ENCODE peak calls at places on chromosomes 4 and X, in seven cellular contexts. L is HepG2, H is H1, N is uterus, J is thoracic aorta, O is colonic mucosa, W is Karpas-422. E is an unnamed sample.

GRCh38 chrX:153636716-153637115 is 10.3 kb upstream of the DUSP9 start:
- DNase-seq in W (no peak), O (no peak), L (no peak), J (no peak), H (no peak), N (no peak), E (no peak)

GRCh38 chr4:130563185-130563890 is 1467.4 kb downstream of the C4orf33 start:
- DNase-seq in L (peak; percentile 8), N (peak; percentile 21), O (peak; percentile 16), W (no peak), J (no peak), H (peak; percentile 57), E (peak; percentile 24)

GRCh38 chr4:14415146-14415545 is 587.1 kb upstream of the CPEB2 start:
- DNase-seq in J (no peak), O (no peak), L (no peak), N (no peak), W (no peak), H (no peak), E (no peak)

GRCh38 chrX:101452051-101452450 is 33.2 kb upstream of the ARMCX4 start:
- DNase-seq in J (no peak), W (no peak), N (no peak), O (no peak), H (no peak), L (no peak), E (peak; percentile 2)

GRCh38 chr4:25769251-25769650 is 93.5 kb downstream of the SEL1L3 start:
- DNase-seq in H (no peak), O (no peak), L (no peak), J (no peak), N (no peak), W (peak; percentile 84), E (no peak)

GRCh38 chrX:35890699-35891098 is 28.8 kb upstream of the CFAP47 start:
- DNase-seq in J (no peak), W (peak; percentile 90), H (peak; percentile 10), L (peak; percentile 46), O (peak; percentile 48), N (no peak), E (peak; percentile 73)

GRCh38 chr4:25687763-25688162 is 32.1 kb downstream of the SLC34A2 start:
- DNase-seq in N (no peak), O (no peak), J (no peak), W (no peak), L (no peak), H (no peak), E (no peak)

GRCh38 chr4:112514449-112515277 is 1.3 kb downstream of the NEUROG2 start:
- DNase-seq in J (no peak), N (no peak), W (peak; percentile 77), L (no peak), O (no peak), H (no peak), E (no peak)

GRCh38 chr4:110518889-110519490 is 43.0 kb downstream of the ENPEP start:
- DNase-seq in O (peak; percentile 48), L (peak; percentile 12), H (no peak), J (no peak), N (no peak), W (peak; percentile 60), E (peak; percentile 46)

GRCh38 chr4:129515356-129515755 is 419.4 kb downstream of the C4orf33 start:
- DNase-seq in N (no peak), L (no peak), H (no peak), W (no peak), J (no peak), O (no peak), E (no peak)

GRCh38 chrX:17559728-17560379 is 177.4 kb upstream of the SCML1 start:
- DNase-seq in H (no peak), L (no peak), J (no peak), N (no peak), W (peak; percentile 44), O (no peak), E (no peak)

GRCh38 chr4:16192631-16193483 is 33.4 kb downstream of the TAPT1 start:
- DNase-seq in O (no peak), H (no peak), W (no peak), J (no peak), N (no peak), L (no peak), E (no peak)

GRCh38 chrX:13937370-13938052 is 92.2 kb downstream of the GEMIN8 start:
- DNase-seq in J (no peak), W (no peak), N (no peak), H (no peak), L (no peak), O (no peak), E (no peak)
- H3K4me1 ChIP-seq in J (no peaks in the 10 kb centered on the region), W (no peaks in the 10 kb centered on the region), N (no peaks in the 10 kb centered on the region), H (peaks cover 22% of the 10 kb centered on the region), L (no peaks in the 10 kb centered on the region), O (no peaks in the 10 kb centered on the region), E (no peaks in the 10 kb centered on the region)

GRCh38 chrX:119757979-119758681 is at the start of gene SOWAHD:
- DNase-seq in O (peak; percentile 78), J (no peak), L (peak; percentile 50), W (no peak), H (no peak), N (peak; percentile 18), E (peak; percentile 90)

GRCh38 chrX:119757646-119757978 is 776 bp upstream of the SOWAHD start:
- DNase-seq in J (no peak), L (no peak), H (no peak), O (no peak), N (no peak), W (no peak), E (no peak)

GRCh38 chrX:119755981-119756533 is 2.3 kb upstream of the SOWAHD start:
- DNase-seq in O (no peak), N (no peak), J (no peak), H (no peak), L (peak; percentile 14), W (no peak), E (peak; percentile 47)

GRCh38 chrX:119758682-119759332 is 419 bp downstream of the SOWAHD start:
- DNase-seq in N (no peak), J (no peak), W (no peak), H (no peak), O (no peak), L (no peak), E (peak; percentile 49)

DNA sequence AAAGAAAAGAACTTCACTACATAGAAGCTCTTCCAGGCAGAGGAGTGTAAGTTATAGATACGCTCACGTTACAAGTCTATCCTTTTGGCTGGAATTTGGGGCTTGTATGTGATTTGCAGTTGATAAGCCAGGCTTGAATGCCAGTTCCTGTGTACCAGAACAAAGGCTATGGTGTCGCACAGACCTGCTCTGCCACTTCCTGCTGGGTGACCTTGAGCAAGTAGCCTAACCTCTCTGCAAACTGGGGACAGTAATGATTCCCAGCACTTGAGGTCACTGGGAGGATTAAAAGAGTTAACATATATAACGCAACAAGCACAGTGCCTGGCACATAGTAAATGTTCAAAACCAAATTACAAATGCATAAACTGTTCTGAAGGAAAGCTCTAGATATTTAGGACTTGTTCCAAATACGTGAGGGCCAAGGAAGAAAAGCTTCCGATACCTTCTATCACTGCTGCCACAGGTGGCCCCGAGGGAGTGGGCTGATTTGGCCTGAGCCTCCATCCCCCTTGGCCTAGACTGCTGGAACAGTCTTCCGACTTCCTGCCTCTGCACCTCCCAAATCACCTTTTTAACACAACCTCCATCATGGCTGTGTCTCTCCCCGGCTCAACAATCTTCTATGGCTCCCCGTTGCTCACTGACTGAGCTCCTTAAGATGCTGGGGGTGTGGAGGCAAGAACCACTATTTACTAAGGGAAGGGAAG is 1.3 kb upstream of the SOWAHD start:
- DNase-seq in J (no peak), L (peak; percentile 23), N (no peak), O (no peak), W (no peak), H (no peak), E (peak; percentile 47)
- H3K4me3 ChIP-seq in J (no peak overlapping the region), L (peak overlapping the region; percentile 47), N (no peak overlapping the region), O (peak overlapping the region; percentile 52), W (no peak overlapping the region), H (peak overlapping the region; percentile 17), E (no peak overlapping the region)

GRCh38 chrX:30889147-30890125 is at the start of gene TAB3:
- DNase-seq in L (peak; percentile 94), J (peak; percentile 82), O (peak; percentile 94), H (peak; percentile 90), N (peak; percentile 94), W (peak; percentile 97), E (peak; percentile 95)
- H3K4me1 ChIP-seq in L (peaks cover 34% of the 10 kb centered on the region), J (peaks cover 6% of the 10 kb centered on the region), O (no peaks in the 10 kb centered on the region), H (no peaks in the 10 kb centered on the region), N (no peaks in the 10 kb centered on the region), W (peaks cover 6% of the 10 kb centered on the region), E (no peaks in the 10 kb centered on the region)

DNA sequence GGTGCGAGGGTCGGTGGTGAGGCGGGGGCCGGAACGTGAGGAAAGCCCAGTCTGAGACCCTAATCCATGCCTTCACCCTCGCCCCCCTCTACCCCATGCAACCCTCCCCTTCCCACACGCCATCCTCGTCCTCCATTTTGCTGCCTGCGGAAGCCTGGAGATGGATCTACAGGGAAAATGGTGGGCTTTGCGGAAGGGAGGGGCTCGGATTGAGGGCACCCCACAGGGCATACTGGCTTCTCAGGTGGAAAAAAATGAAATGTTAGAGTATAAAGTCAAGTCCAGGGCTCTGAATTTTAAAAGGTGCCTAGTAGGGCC is 819 bp downstream of the BEX4 start:
- DNase-seq in N (no peak), H (no peak), L (no peak), J (no peak), W (no peak), O (no peak), E (no peak)
- H3K4me3 ChIP-seq in N (peak overlapping the region; percentile 60), H (peak overlapping the region; percentile 66), L (no peak overlapping the region), J (peak overlapping the region; percentile 75), W (no peak overlapping the region), O (peak overlapping the region; percentile 66), E (peak overlapping the region; percentile 64)

GRCh38 chr4:7967063-7967440 is 27.4 kb upstream of the AFAP1 start:
- DNase-seq in N (no peak), W (no peak), O (no peak), H (no peak), L (peak; percentile 46), J (no peak), E (no peak)
- H3K4me1 ChIP-seq in N (no peaks in the 10 kb centered on the region), W (no peaks in the 10 kb centered on the region), O (peaks cover 13% of the 10 kb centered on the region), H (peaks cover 13% of the 10 kb centered on the region), L (peaks cover 96% of the 10 kb centered on the region), J (peaks cover 34% of the 10 kb centered on the region), E (peaks cover 7% of the 10 kb centered on the region)

GRCh38 chr4:102824398-102824797 is 3.0 kb downstream of the UBE2D3 start:
- DNase-seq in W (no peak), N (no peak), J (no peak), O (no peak), L (no peak), H (no peak), E (no peak)
- H3K4me3 ChIP-seq in W (peak overlapping the region; percentile 93), N (peak overlapping the region; percentile 85), J (peak overlapping the region; percentile 88), O (peak overlapping the region; percentile 82), L (peak overlapping the region; percentile 97), H (peak overlapping the region; percentile 95), E (peak overlapping the region; percentile 98)

E was measured in small intestine.